ENCODE peak calls at places on chromosomes 5 and 9, in seven cellular contexts. Y, H, V, E, A, W and C are unnamed samples.

GRCh38 chr9:20379804-20380225 is 242.5 kb downstream of the MLLT3 start:
- DNase-seq in Y (no peak), H (no peak), V (peak), E (no peak), A (no peak), W (no peak), C (no peak)

GRCh38 chr5:72018158-72018803 is 89.0 kb upstream of the MAP1B start:
- DNase-seq in Y (peak), H (peak), V (peak), E (peak), A (peak), W (peak), C (peak)

GRCh38 chr5:137228816-137229215 is 270.3 kb downstream of the SPOCK1 start:
- DNase-seq in Y (no peak), H (no peak), V (no peak), E (no peak), A (no peak), W (no peak), C (no peak)

GRCh38 chr5:150503977-150504620 is 3.8 kb upstream of the NDST1 start:
- DNase-seq in Y (no peak), H (no peak), V (peak), E (no peak), A (peak), W (no peak), C (no peak)

GRCh38 chr5:181044662-181045305 is 4.7 kb downstream of the BTNL9 start:
- DNase-seq in Y (no peak), H (no peak), V (no peak), E (no peak), A (peak), W (no peak), C (no peak)

GRCh38 chr5:175745212-175745611 is 87.3 kb downstream of the HRH2 start:
- DNase-seq in Y (no peak), H (no peak), V (no peak), E (no peak), A (no peak), W (no peak), C (no peak)

GRCh38 chr5:95599252-95599651 is 20.6 kb upstream of the GPR150 start:
- DNase-seq in Y (no peak), H (no peak), V (peak), E (no peak), A (no peak), W (no peak), C (no peak)

GRCh38 chr9:89646189-89646588 is 41.4 kb downstream of the GADD45G start:
- DNase-seq in Y (no peak), H (no peak), V (no peak), E (no peak), A (no peak), W (no peak), C (no peak)